ENCODE peak calls at places on chromosome 6, in five cellular contexts. S is uterus, L is left lung, T is transverse colon, Y is stomach. P is an unnamed sample. For H3K4me1, the result is how much of the 10 kb centered on the place peaks cover.

GRCh38 chr6:150191809-150192208 is 49.0 kb downstream of the PPP1R14C start:
- DNase-seq in S (no peak), L (no peak), T (no peak), Y (no peak), P (no peak)

GRCh38 chr6:28002181-28002580 is 45.1 kb downstream of the OR2B6 start:
- DNase-seq in S (no peak), L (no peak), T (no peak), Y (no peak), P (no peak)

GRCh38 chr6:31945507-31946369 is at the start of gene CFB:
- DNase-seq in S (peak), L (peak), T (peak), Y (peak), P (peak)

GRCh38 chr6:132907915-132908314 is 93.5 kb downstream of the RPS12 start:
- DNase-seq in S (no peak), L (no peak), T (no peak), Y (no peak), P (no peak)

GRCh38 chr6:152309648-152310047 is 327.5 kb downstream of the SYNE1 start:
- DNase-seq in S (no peak), L (no peak), T (peak), Y (peak), P (no peak)

GRCh38 chr6:10526156-10526555 is 5.0 kb downstream of the GCNT2 start:
- DNase-seq in S (peak), L (no peak), T (no peak), Y (no peak), P (no peak)

GRCh38 chr6:13924146-13924948 is 405 bp upstream of the RNF182 start:
- DNase-seq in S (peak), L (peak), T (no peak), Y (peak), P (no peak)

GRCh38 chr6:159761135-159761872 is 541 bp upstream of the ACAT2 start:
- DNase-seq in S (peak), L (peak), T (peak), Y (peak), P (peak)

GRCh38 chr6:28488916-28489365 is 26.7 kb downstream of the GPX6 start:
- DNase-seq in S (peak), L (no peak), T (no peak), Y (no peak), P (peak)

GRCh38 chr6:23390221-23390620 is 735.8 kb upstream of the NRSN1 start:
- DNase-seq in S (no peak), L (no peak), T (no peak), Y (no peak), P (no peak)

GRCh38 chr6:1526689-1527088 is 83.0 kb upstream of the FOXC1 start:
- DNase-seq in S (no peak), L (no peak), T (no peak), Y (no peak), P (no peak)

GRCh38 chr6:109143191-109143590 is 47.9 kb downstream of the CEP57L1 start:
- DNase-seq in S (no peak), L (no peak), T (no peak), Y (no peak), P (no peak)

GRCh38 chr6:2768696-2769095 is 3.5 kb downstream of the WRNIP1 start:
- DNase-seq in S (no peak), L (no peak), T (no peak), Y (no peak), P (no peak)

GRCh38 chr6:166032366-166033171 is 135.1 kb downstream of the TBXT start:
- DNase-seq in S (peak), L (no peak), T (peak), Y (no peak), P (no peak)

GRCh38 chr6:165774903-165775608 is 112.0 kb upstream of the PDE10A start:
- DNase-seq in S (peak), L (peak), T (no peak), Y (no peak), P (no peak)

GRCh38 chr6:130035211-130035610 is 16.8 kb downstream of the L3MBTL3 start:
- DNase-seq in S (no peak), L (no peak), T (no peak), Y (no peak), P (no peak)

GRCh38 chr6:122719176-122719575 is 60.3 kb upstream of the FABP7 start:
- DNase-seq in S (no peak), L (no peak), T (no peak), Y (no peak), P (no peak)

GRCh38 chr6:31317036-31317435 is 39.9 kb downstream of the HLA-B start:
- DNase-seq in S (no peak), L (no peak), T (no peak), Y (no peak), P (no peak)

GRCh38 chr6:78605909-78606446 is 261.4 kb upstream of the IRAK1BP1 start:
- DNase-seq in S (no peak), L (no peak), T (no peak), Y (no peak), P (no peak)

GRCh38 chr6:67615796-67616195 is 1019.3 kb upstream of the ADGRB3 start:
- DNase-seq in S (no peak), L (no peak), T (no peak), Y (no peak), P (no peak)

GRCh38 chr6:164532546-164533362 is 776.7 kb downstream of the C6orf118 start:
- DNase-seq in S (no peak), L (no peak), T (no peak), Y (no peak), P (no peak)

DNA sequence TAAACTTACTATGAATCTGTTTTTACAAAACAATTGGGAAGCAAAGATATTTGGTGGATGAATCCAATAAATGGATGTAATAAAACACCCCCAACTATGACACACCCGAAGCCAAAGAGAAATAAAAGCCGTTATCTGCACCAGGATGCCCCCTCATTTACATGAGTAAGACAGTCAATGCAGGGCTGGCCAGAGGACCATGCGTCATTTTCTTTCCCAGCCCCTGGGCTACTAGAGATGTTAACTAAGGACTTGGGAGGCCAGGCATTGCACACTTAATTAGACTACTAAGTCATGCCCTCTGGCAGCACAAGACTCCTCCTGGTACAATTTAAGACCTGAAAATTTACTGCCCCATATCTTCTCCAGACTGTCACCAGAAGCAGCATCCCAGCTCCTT is 3.2 kb downstream of the LEMD2 start:
- DNase-seq in S (no peak), L (no peak), T (no peak), Y (no peak), P (no peak)
- H3K4me1 ChIP-seq in S (under half), L (under half), T (under half), Y (half or more), P (under half)

GRCh38 chr6:7776509-7776908 is 50.6 kb downstream of the BMP6 start:
- DNase-seq in S (no peak), L (no peak), T (no peak), Y (no peak), P (no peak)

GRCh38 chr6:7773322-7773721 is 47.4 kb downstream of the BMP6 start:
- DNase-seq in S (no peak), L (no peak), T (no peak), Y (no peak), P (no peak)

GRCh38 chr6:7773914-7774313 is 48.0 kb downstream of the BMP6 start:
- DNase-seq in S (no peak), L (no peak), T (no peak), Y (no peak), P (no peak)

GRCh38 chr6:7781240-7781639 is 55.3 kb downstream of the BMP6 start:
- DNase-seq in S (no peak), L (no peak), T (no peak), Y (no peak), P (no peak)

DNA sequence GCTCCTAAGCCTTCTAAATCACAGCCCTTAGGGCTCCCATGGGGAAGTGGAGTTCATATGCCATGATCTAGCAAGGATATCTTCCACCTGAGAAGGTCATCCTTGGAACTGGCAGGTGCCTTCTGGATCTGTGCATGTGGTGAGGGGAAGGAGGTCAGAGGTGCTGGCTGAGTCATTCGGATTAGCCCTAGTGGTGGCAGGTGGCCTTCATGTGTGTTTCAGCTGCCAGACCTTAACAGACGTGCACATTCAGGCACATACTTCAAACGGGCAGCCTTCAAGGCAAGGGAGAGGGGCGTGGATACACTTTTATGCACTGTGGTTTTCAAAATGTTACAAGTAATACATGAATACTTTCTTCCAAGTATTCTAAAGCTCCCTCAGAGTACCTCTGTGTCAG is 51.2 kb downstream of the BMP6 start:
- DNase-seq in S (no peak), L (no peak), T (no peak), Y (no peak), P (no peak)
- TF ChIP-seq CTCF in S (no peak), L (no peak), T (no peak), Y (no peak), P (no peak)

GRCh38 chr6:41733707-41734665 is 1.4 kb downstream of the TFEB start:
- DNase-seq in S (peak), L (peak), T (peak), Y (peak), P (peak)

GRCh38 chr6:41734666-41735426 is 562 bp downstream of the TFEB start:
- DNase-seq in S (peak), L (peak), T (peak), Y (peak), P (peak)

GRCh38 chr6:41732149-41732548 is 3.3 kb downstream of the TFEB start:
- DNase-seq in S (no peak), L (no peak), T (no peak), Y (no peak), P (no peak)

GRCh38 chr6:41732601-41733348 is 2.6 kb downstream of the TFEB start:
- DNase-seq in S (no peak), L (no peak), T (peak), Y (peak), P (no peak)

GRCh38 chr6:41733349-41733706 is 2.1 kb downstream of the TFEB start:
- DNase-seq in S (no peak), L (no peak), T (no peak), Y (no peak), P (no peak)
- H3K27ac ChIP-seq in S (peak), L (peak), T (peak), Y (peak), P (peak)

DNA sequence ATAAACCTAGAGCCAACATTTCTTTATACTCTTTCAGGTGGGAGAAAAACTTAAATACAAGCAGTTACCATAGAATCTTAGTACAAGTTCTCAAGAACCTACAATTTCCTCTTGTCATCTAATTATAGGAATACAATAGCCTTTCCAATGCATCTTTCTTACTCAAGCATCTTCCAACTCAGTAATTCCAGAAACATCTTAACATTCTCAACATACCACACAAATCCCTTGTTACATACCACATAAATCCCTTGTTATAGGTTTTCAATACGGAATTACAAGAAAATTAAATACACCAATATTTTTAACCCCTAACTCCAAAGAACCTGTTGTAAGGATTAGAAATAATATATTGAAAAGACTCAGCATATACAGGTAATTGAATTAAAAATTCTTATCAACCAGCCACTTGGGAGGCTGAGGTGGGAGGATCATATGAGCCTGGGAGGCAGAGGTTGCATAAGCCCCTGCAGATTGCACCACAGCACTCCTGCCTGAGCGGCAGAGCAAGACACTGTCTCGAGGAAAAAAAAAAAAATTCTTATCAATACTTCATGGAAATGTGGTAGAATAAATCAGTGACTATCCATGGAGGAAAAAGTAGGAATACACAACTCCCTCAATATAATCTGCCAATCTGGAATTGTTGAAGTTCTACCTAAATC is 127.5 kb upstream of the CCDC28A start:
- DNase-seq in S (no peak), L (no peak), T (no peak), Y (no peak), P (no peak)
- H3K4me1 ChIP-seq in S (under half), L (under half), T (under half), Y (under half), P (under half)

GRCh38 chr6:167788531-167788903 is 38.2 kb upstream of the AFDN start:
- DNase-seq in S (no peak), L (no peak), T (no peak), Y (no peak), P (no peak)

GRCh38 chr6:167791780-167792478 is 34.8 kb upstream of the AFDN start:
- DNase-seq in S (no peak), L (no peak), T (no peak), Y (no peak), P (peak)

GRCh38 chr6:167793421-167793820 is 33.3 kb upstream of the AFDN start:
- DNase-seq in S (no peak), L (no peak), T (peak), Y (no peak), P (peak)

GRCh38 chr6:167789358-167789757 is 37.4 kb upstream of the AFDN start:
- DNase-seq in S (no peak), L (no peak), T (no peak), Y (no peak), P (no peak)

GRCh38 chr6:167791036-167791779 is 35.5 kb upstream of the AFDN start:
- DNase-seq in S (no peak), L (no peak), T (no peak), Y (no peak), P (peak)
- TF ChIP-seq CTCF in S (no peak), L (no peak), T (no peak), Y (no peak), P (no peak)

GRCh38 chr6:148693882-148694484 is 52.8 kb upstream of the UST start:
- DNase-seq in S (no peak), L (no peak), T (no peak), Y (no peak), P (no peak)

DNA sequence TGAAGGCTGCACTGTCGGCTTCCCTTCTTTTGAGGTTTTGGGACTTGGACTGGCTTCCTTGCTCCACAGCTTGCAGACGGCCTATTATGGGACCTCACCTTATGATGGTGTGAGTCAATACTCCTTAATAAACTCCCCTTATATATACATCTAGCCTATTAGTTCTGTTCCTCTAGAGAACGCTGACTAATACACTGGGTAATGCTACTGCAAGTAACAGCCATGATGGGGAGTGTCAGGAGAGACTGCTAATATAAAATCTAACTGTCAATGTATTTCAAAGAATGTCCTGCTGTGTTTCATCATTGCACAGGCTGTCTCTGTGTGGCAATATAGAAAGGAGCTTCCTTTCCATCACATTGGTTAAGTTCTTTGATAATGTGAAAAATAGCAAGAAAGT is 57.7 kb upstream of the UST start:
- DNase-seq in S (no peak), L (no peak), T (no peak), Y (no peak), P (no peak)
- H3K27ac ChIP-seq in S (no peak), L (no peak), T (no peak), Y (no peak), P (no peak)

DNA sequence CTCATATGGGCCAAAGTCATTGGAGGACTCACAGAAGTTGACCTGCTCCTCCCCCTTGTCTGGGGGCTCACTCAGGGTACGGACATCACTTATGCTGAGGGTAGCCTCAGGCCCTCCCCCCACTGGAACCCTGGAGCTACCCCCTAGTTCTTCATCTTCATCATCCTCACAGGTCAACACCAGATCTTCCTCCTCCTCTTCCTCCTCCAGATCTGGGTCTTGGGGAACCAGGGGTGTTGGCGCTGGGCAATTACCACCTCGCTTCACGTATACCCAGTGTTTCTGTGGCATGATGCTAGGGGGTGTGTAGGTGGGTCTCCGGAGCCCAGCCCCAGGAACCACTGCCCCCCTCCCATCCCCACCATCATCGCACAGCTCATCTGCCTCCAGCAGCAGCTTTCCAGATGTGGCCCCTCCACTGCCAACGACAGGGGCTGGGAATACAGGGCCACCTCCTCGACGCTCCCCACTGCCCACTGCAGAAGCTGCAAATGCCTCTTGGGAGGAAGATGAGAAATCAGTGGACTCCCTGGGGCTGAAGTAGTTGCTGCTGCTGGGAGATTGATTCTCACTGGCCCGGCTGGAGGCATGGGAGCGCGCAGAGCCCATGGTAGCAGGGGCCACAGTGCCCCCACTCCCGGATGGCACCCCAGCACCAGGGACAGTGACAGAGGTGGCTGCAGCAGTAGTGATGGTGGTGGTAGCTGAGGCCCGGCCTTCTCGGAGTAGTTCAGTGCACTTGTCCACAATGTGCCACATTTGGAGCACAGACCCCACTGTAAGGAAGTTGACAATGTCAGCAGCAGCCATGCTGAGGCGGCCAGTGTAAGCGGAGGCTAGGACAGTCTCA is 1.6 kb downstream of the ZBTB22 start:
- DNase-seq in S (no peak), L (no peak), T (no peak), Y (no peak), P (no peak)
- H3K4me1 ChIP-seq in S (under half), L (half or more), T (half or more), Y (half or more), P (under half)

DNA sequence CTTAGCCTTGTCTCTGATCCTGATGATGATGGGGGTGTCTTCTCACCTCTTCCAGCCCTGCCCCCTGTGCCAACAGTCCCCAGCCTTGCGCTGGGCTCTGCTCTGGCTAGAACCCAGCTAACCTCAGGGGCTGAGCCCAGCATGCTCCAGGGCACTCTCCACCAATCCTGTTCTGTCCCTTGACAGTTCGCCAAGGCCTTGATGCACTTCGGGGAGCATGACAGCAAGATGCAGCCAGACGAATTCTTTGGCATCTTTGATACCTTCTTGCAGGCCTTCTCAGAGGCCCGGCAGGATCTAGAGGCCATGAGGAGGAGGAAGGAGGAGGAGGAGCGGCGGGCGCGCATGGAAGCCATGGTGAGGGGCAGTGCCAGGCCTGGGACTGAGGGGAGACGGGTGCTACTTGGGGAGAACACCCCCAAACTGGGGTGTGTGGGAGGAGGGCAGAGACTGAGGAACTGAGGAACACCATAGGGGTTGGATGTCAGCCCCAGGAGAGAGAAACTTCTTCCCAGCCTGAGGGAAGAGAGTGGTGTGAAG is 33.1 kb downstream of the MOCS1 start:
- DNase-seq in S (no peak), L (no peak), T (no peak), Y (no peak), P (no peak)
- TF ChIP-seq CTCF in S (no peak), L (no peak), T (no peak), Y (no peak), P (no peak)

GRCh38 chr6:141552031-141552430 is 580.7 kb upstream of the GJE1 start:
- DNase-seq in S (no peak), L (no peak), T (no peak), Y (no peak), P (no peak)
- H3K27ac ChIP-seq in S (no peak), L (no peak), T (no peak), Y (no peak), P (no peak)